ENCODE peak calls at places on chromosomes 16 and 17, in six cellular contexts. D is NCI-H460; J is sciatic nerve; K is MG63; Y is activated CD4-positive, alpha-beta T cell treated with anti-CD3 and anti-CD28 coated beads for 48 hours; R is cardiac muscle cell. M is an unnamed sample.

GRCh38 chr16:27275394-27275793 is 6.8 kb upstream of the NSMCE1 start:
- DNase-seq in D (no peak), Y (no peak), K (no peak), R (no peak), J (no peak), M (no peak)

GRCh38 chr17:48037036-48037881 is at the start of gene COPZ2:
- DNase-seq in R (peak; percentile 61), J (peak; percentile 78), D (peak; percentile 43), K (peak; percentile 84), Y (peak; percentile 76), M (no peak)

GRCh38 chr16:89843409-89844350 is 15.4 kb downstream of the SPIRE2 start:
- DNase-seq in J (no peak), R (no peak), D (no peak), Y (no peak), K (no peak), M (no peak)

GRCh38 chr17:27247071-27247957 is 46.6 kb upstream of the WSB1 start:
- DNase-seq in K (peak; percentile 92), D (peak; percentile 99), J (no peak), Y (no peak), R (peak; percentile 96), M (peak; percentile 80)

GRCh38 chr17:75457047-75457654 is 716 bp downstream of the TMEM94 start:
- DNase-seq in J (peak; percentile 72), R (peak; percentile 54), K (peak; percentile 68), D (no peak), Y (peak; percentile 27), M (no peak)

GRCh38 chr17:48181653-48182052 is 74.1 kb downstream of the SNX11 start:
- DNase-seq in D (peak; percentile 23), J (no peak), Y (no peak), R (peak; percentile 33), K (peak; percentile 13), M (no peak)

GRCh38 chr17:62630365-62631085 is 3.1 kb downstream of the MRC2 start:
- DNase-seq in J (no peak), K (peak; percentile 39), R (peak; percentile 19), D (no peak), Y (no peak), M (no peak)

GRCh38 chr16:66853261-66854139 is 9.3 kb downstream of the CA7 start:
- DNase-seq in Y (no peak), D (no peak), J (no peak), R (no peak), K (no peak), M (no peak)

GRCh38 chr16:50651835-50652438 is 29.2 kb downstream of the SNX20 start:
- DNase-seq in K (no peak), D (no peak), R (no peak), J (no peak), Y (peak; percentile 13), M (no peak)

GRCh38 chr16:86597880-86598606 is 19.7 kb downstream of the FOXL1 start:
- DNase-seq in Y (no peak), R (no peak), K (no peak), J (no peak), D (no peak), M (no peak)

GRCh38 chr16:66588981-66589713 is 9.9 kb downstream of the CMTM2 start:
- DNase-seq in K (peak; percentile 15), R (peak; percentile 44), Y (peak; percentile 77), J (no peak), D (no peak), M (peak; percentile 90)

GRCh38 chr17:1058423-1059130 is 61.6 kb downstream of the TIMM22 start:
- DNase-seq in Y (peak; percentile 80), D (peak; percentile 49), R (peak; percentile 47), J (no peak), K (peak; percentile 42), M (peak; percentile 89)